ENCODE peak calls at places on chromosomes 2 and 18, in five cellular contexts. Q is vagina, K is SJSA1, B is PC-3, F is upper lobe of right lung. C is an unnamed sample.

GRCh38 chr18:23939366-23939765 is 75.2 kb upstream of the TTC39C start:
- DNase-seq in Q (no peak), K (no peak), B (no peak), F (no peak), C (no peak)

GRCh38 chr18:37962316-37962966 is 396.8 kb upstream of the CELF4 start:
- DNase-seq in Q (no peak), K (no peak), B (no peak), F (no peak), C (no peak)

GRCh38 chr18:24212939-24213338 is 74.1 kb downstream of the CABYR start:
- DNase-seq in Q (no peak), K (peak; percentile 48), B (peak; percentile 97), F (no peak), C (peak; percentile 87)

GRCh38 chr2:123077101-123077500 is 948.0 kb upstream of the CNTNAP5 start:
- DNase-seq in Q (no peak), K (no peak), B (no peak), F (no peak), C (no peak)

GRCh38 chr2:234130734-234131133 is 80.2 kb downstream of the SPP2 start:
- DNase-seq in Q (no peak), K (no peak), B (no peak), F (no peak), C (no peak)

GRCh38 chr2:7007846-7008741 is 90.9 kb downstream of the RNF144A start:
- DNase-seq in Q (no peak), K (peak; percentile 82), B (peak; percentile 69), F (peak; percentile 84), C (no peak)

GRCh38 chr2:229586012-229586411 is 128.3 kb downstream of the DNER start:
- DNase-seq in Q (no peak), K (no peak), B (peak; percentile 89), F (no peak), C (peak; percentile 73)

GRCh38 chr2:63300835-63301234 is 250.2 kb downstream of the OTX1 start:
- DNase-seq in Q (no peak), K (no peak), B (peak; percentile 15), F (no peak), C (no peak)

GRCh38 chr2:98869868-98870267 is 66.2 kb downstream of the CRACDL start:
- DNase-seq in Q (no peak), K (no peak), B (peak; percentile 81), F (peak; percentile 92), C (peak; percentile 28)

GRCh38 chr2:182406221-182406620 is 20.6 kb downstream of the PDE1A start:
- DNase-seq in Q (no peak), K (no peak), B (no peak), F (no peak), C (no peak)

GRCh38 chr2:61016392-61017002 is 1.0 kb upstream of the PEX13 start:
- DNase-seq in Q (no peak), K (no peak), B (peak; percentile 34), F (no peak), C (no peak)
- H3K27ac ChIP-seq in Q (peak overlapping the region; percentile 91), K (no peak overlapping the region), B (peak overlapping the region; percentile 97), F (peak overlapping the region; percentile 91), C (peak overlapping the region; percentile 99)

DNA sequence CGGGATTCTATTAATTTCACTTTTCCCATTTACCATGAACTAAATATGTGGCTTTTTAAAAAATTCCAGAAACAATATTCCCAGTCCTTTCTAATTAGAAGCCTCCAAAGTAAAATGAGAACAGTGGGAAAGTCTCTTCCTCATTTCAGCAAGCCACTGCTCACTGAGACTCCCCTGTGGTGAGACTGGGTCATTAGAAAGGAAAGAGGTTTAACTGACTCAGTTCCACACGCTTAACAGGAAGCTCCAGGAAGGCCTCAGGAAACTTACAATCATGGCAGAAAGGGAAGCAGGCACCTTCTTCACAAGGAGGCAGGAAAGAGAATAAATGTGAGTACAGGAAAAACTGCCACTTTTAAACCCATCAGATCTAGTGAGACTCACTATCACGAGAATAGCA is 258.9 kb upstream of the CHAC2 start:
- DNase-seq in Q (no peak), K (no peak), B (peak; percentile 27), F (no peak), C (no peak)
- H3K27ac ChIP-seq in Q (no peak overlapping the region), K (no peak overlapping the region), B (no peak overlapping the region), F (no peak overlapping the region), C (no peak overlapping the region)

GRCh38 chr2:40325111-40325510 is 126.8 kb downstream of the SLC8A1 start:
- DNase-seq in Q (no peak), K (no peak), B (no peak), F (no peak), C (no peak)

GRCh38 chr2:40332096-40332826 is 119.6 kb downstream of the SLC8A1 start:
- DNase-seq in Q (no peak), K (no peak), B (peak; percentile 95), F (no peak), C (peak; percentile 51)

GRCh38 chr2:40329739-40330047 is 122.2 kb downstream of the SLC8A1 start:
- DNase-seq in Q (no peak), K (no peak), B (no peak), F (no peak), C (no peak)

GRCh38 chr2:40330086-40330485 is 121.8 kb downstream of the SLC8A1 start:
- DNase-seq in Q (no peak), K (no peak), B (no peak), F (no peak), C (no peak)
- H3K27ac ChIP-seq in Q (no peak overlapping the region), K (no peak overlapping the region), B (no peak overlapping the region), F (no peak overlapping the region), C (no peak overlapping the region)

GRCh38 chr2:142745691-142746090 is 131.8 kb upstream of the KYNU start:
- DNase-seq in Q (no peak), K (no peak), B (no peak), F (no peak), C (no peak)
- H3K27ac ChIP-seq in Q (no peak overlapping the region), K (no peak overlapping the region), B (no peak overlapping the region), F (no peak overlapping the region), C (no peak overlapping the region)

GRCh38 chr2:69088471-69088870 is 75.5 kb downstream of the ANTXR1 start:
- DNase-seq in Q (no peak), K (no peak), B (no peak), F (no peak), C (no peak)
- H3K27ac ChIP-seq in Q (peak overlapping the region; percentile 42), K (no peak overlapping the region), B (no peak overlapping the region), F (no peak overlapping the region), C (no peak overlapping the region)

GRCh38 chr2:169069818-169070217 is 455 bp downstream of the DHRS9 start:
- DNase-seq in Q (no peak), K (no peak), B (no peak), F (no peak), C (no peak)

GRCh38 chr2:169071455-169071854 is 2.1 kb downstream of the DHRS9 start:
- DNase-seq in Q (no peak), K (no peak), B (peak; percentile 49), F (no peak), C (peak; percentile 39)

GRCh38 chr2:169066817-169067356 is 2.5 kb upstream of the DHRS9 start:
- DNase-seq in Q (no peak), K (no peak), B (no peak), F (no peak), C (no peak)

GRCh38 chr2:169072163-169072925 is 3.0 kb downstream of the DHRS9 start:
- DNase-seq in Q (no peak), K (no peak), B (no peak), F (no peak), C (no peak)

DNA sequence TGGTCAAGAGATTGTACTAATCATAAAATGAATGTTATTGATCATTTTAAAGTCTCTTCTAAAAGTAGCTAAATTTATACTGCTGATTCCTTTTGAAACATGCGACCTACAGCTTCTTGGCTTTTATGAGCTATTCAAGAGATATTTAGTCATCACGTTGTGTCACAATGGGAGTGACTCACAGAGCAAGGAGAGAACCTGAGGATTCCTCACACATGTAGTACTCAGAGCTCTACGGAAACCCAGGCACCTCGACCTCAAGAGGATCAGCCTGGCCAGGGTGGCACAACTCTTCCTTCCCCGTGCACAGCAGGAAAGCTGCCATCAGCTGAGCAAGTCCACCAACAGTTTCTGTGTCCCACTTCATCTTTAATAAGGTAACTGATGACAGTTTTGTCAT is at the start of gene DHRS9:
- DNase-seq in Q (no peak), K (peak; percentile 57), B (peak; percentile 97), F (peak; percentile 63), C (peak; percentile 84)
- H3K27ac ChIP-seq in Q (no peak within 1 kb of the TSS), K (no peak within 1 kb of the TSS), B (peak within 1 kb of the TSS; percentile 65), F (no peak within 1 kb of the TSS), C (peak within 1 kb of the TSS; percentile 59)

GRCh38 chr2:37858197-37858711 is 66.8 kb upstream of the RMDN2 start:
- DNase-seq in Q (no peak), K (no peak), B (no peak), F (no peak), C (no peak)

GRCh38 chr2:37854676-37855282 is 70.3 kb upstream of the RMDN2 start:
- DNase-seq in Q (no peak), K (no peak), B (no peak), F (no peak), C (no peak)

GRCh38 chr2:37855283-37856041 is 69.6 kb upstream of the RMDN2 start:
- DNase-seq in Q (no peak), K (no peak), B (no peak), F (peak; percentile 67), C (no peak)

GRCh38 chr2:37857485-37858196 is 67.4 kb upstream of the RMDN2 start:
- DNase-seq in Q (no peak), K (no peak), B (no peak), F (no peak), C (no peak)

DNA sequence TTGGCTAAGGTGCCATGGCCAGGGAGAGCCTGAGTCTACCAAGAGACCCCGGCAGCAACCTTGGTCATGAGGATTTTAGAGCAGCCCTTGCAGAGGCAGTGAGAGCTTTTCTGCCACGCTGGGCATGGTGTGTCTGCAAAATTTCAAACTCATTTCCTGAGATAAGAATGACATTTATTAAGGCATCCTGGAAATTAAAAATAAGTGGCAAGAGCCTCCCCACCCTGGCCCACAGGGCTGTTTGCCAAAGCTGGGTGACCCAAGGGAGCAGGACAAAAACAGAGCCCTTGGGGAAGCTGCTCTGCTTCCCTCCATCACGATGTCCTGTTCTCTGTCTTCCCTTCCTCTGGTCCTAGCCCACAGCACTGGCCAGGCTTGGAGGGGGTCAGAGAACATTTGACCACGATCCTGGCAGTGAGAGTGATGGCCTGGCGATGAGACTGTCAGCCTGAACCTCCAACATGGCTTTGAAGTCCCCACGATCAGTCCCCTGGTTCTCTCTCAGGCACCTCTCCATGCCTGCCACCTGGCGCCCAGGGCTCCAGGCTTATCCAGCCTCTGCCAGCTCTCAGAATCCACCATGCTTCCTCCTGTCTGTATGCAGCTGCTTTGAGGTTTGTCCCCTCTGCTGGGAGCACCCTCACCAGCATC is 68.9 kb upstream of the RMDN2 start:
- DNase-seq in Q (no peak), K (no peak), B (no peak), F (no peak), C (no peak)
- H3K27ac ChIP-seq in Q (peak overlapping the region; percentile 36), K (no peak overlapping the region), B (no peak overlapping the region), F (peak overlapping the region; percentile 61), C (no peak overlapping the region)

DNA sequence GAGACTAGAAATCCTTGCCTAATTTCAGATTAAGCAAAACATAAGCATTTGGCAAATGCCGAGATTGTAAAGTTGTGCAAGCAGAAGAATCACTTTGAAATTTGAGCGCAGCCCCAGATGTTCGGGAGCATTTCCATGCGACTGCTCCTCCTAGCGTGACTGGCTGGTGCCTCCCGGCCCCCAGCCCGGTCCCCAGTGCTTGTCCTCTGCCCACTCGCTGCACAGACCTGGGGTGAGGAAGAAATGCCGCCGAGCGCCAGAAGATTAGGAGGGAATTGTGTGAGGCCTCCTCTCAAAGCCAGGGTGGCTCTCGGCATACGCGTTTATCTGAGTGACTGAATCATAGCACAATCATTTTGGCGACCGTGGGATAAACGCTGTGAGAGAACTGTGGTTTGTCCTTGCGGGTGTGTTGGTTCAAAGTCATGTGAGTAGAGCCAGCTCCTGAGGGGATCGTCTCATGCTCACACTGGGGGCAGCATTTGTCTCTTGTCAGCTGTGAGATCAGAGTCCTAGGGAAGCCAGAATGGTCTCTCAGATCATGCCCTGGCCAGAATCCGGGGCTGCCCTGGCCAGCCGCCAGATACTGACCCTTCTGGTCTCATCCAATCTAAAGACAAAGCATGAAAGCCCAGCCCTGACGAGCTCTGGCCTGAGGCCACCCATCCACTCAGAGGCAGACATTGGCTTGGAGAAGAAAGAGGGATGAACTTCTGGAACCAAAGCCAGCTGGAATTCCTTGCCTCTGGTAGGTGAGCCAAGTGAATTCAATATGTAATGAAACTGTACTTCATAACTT is 189.3 kb downstream of the SH3RF3 start:
- DNase-seq in Q (no peak), K (peak; percentile 85), B (no peak), F (peak; percentile 74), C (no peak)
- H3K27ac ChIP-seq in Q (peak overlapping the region; percentile 57), K (peak overlapping the region; percentile 61), B (no peak overlapping the region), F (peak overlapping the region; percentile 71), C (peak overlapping the region; percentile 97)

C was measured in RWPE1.